ENCODE peak calls at places on chromosomes 1 and 21, in eight cellular contexts. T, W, Y, U, Q, B, L and C are unnamed samples.

GRCh38 chr1:27496604-27497155 is 6.7 kb upstream of the WASF2 start:
- DNase-seq in T (no peak), W (no peak), Y (no peak), U (no peak), Q (no peak), B (peak; percentile 51), L (peak; percentile 72), C (peak; percentile 59)

GRCh38 chr1:240031009-240031408 is 60.7 kb upstream of the FMN2 start:
- DNase-seq in T (peak; percentile 84), W (no peak), Y (peak; percentile 17), U (no peak), Q (no peak), B (peak; percentile 97), L (no peak), C (no peak)

GRCh38 chr1:15148475-15148874 is 5.1 kb upstream of the TMEM51 start:
- DNase-seq in T (no peak), W (no peak), Y (peak; percentile 60), U (no peak), Q (no peak), B (no peak), L (no peak), C (no peak)

GRCh38 chr21:39696620-39697019 is 48.4 kb upstream of the IGSF5 start:
- DNase-seq in T (no peak), W (no peak), Y (peak; percentile 55), U (no peak), Q (no peak), B (no peak), L (no peak), C (no peak)

GRCh38 chr1:39435597-39435996 is 55.8 kb upstream of the BMP8A start:
- DNase-seq in T (no peak), W (no peak), Y (no peak), U (no peak), Q (no peak), B (no peak), L (no peak), C (no peak)

GRCh38 chr1:208448425-208448824 is 204.2 kb upstream of the PLXNA2 start:
- DNase-seq in T (no peak), W (no peak), Y (no peak), U (no peak), Q (no peak), B (no peak), L (no peak), C (no peak)

GRCh38 chr1:209349372-209350324 is 233.9 kb upstream of the CAMK1G start:
- DNase-seq in T (no peak), W (no peak), Y (peak; percentile 20), U (no peak), Q (no peak), B (peak; percentile 55), L (no peak), C (no peak)

GRCh38 chr1:184260382-184260781 is 126.4 kb upstream of the C1orf21 start:
- DNase-seq in T (peak; percentile 26), W (no peak), Y (no peak), U (no peak), Q (no peak), B (peak; percentile 83), L (no peak), C (no peak)

GRCh38 chr1:198749279-198749678 is 110.4 kb downstream of the PTPRC start:
- DNase-seq in T (no peak), W (no peak), Y (no peak), U (no peak), Q (no peak), B (peak; percentile 49), L (no peak), C (no peak)

GRCh38 chr1:34777519-34778321 is 3.3 kb upstream of the GJB3 start:
- DNase-seq in T (no peak), W (no peak), Y (no peak), U (no peak), Q (no peak), B (no peak), L (no peak), C (no peak)

GRCh38 chr1:168960595-168960994 is 145.9 kb upstream of the ATP1B1 start:
- DNase-seq in T (no peak), W (no peak), Y (no peak), U (no peak), Q (peak; percentile 43), B (no peak), L (no peak), C (no peak)

GRCh38 chr21:46234436-46234950 is 5.9 kb upstream of the LSS start:
- DNase-seq in T (no peak), W (no peak), Y (no peak), U (no peak), Q (no peak), B (no peak), L (no peak), C (no peak)

GRCh38 chr21:35178812-35179211 is 129.7 kb upstream of the RUNX1 start:
- DNase-seq in T (no peak), W (no peak), Y (no peak), U (no peak), Q (no peak), B (peak; percentile 79), L (no peak), C (no peak)

GRCh38 chr1:33390550-33390949 is 40.3 kb downstream of the PHC2 start:
- DNase-seq in T (peak; percentile 90), W (no peak), Y (no peak), U (no peak), Q (no peak), B (peak; percentile 97), L (no peak), C (no peak)

GRCh38 chr1:30857964-30858363 is 50.6 kb downstream of the SDC3 start:
- DNase-seq in T (no peak), W (no peak), Y (no peak), U (no peak), Q (no peak), B (no peak), L (no peak), C (no peak)

GRCh38 chr1:206590025-206590834 is 22.0 kb downstream of the EIF2D start:
- DNase-seq in T (no peak), W (no peak), Y (peak; percentile 40), U (no peak), Q (no peak), B (peak; percentile 80), L (no peak), C (no peak)
- H3K27ac ChIP-seq in T (no peak overlapping the region), W (no peak overlapping the region), Y (peak overlapping the region; percentile 59), U (no peak overlapping the region), Q (no peak overlapping the region), B (peak overlapping the region; percentile 1), L (no peak overlapping the region), C (no peak overlapping the region)

GRCh38 chr1:38193040-38193439 is 146.4 kb upstream of the POU3F1 start:
- DNase-seq in T (no peak), W (no peak), Y (no peak), U (no peak), Q (no peak), B (no peak), L (no peak), C (no peak)
- H3K27ac ChIP-seq in T (no peak overlapping the region), W (no peak overlapping the region), Y (no peak overlapping the region), U (no peak overlapping the region), Q (no peak overlapping the region), B (no peak overlapping the region), L (no peak overlapping the region), C (no peak overlapping the region)

DNA sequence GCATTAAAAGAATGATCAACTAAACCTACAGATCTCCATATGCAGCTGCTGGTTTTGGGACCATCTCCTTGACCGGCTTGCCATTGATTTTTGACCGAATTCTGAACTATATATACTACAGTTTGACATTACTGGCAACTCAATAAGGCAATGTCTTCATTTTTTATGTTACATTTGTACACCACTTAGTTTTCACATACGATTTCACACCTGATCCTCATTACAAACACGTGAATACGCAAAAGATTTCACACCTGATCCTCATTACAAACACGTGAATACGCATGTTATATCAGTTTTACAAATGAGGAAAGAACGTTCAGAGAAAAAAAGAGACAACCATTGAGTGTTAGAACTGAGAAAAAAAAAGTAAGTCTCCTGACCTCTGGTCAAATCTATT is 1.1 kb downstream of the SASS6 start:
- DNase-seq in T (no peak), W (no peak), Y (no peak), U (no peak), Q (no peak), B (no peak), L (no peak), C (no peak)
- H3K27ac ChIP-seq in T (no peak overlapping the region), W (peak overlapping the region; percentile 71), Y (no peak overlapping the region), U (no peak overlapping the region), Q (no peak overlapping the region), B (no peak overlapping the region), L (no peak overlapping the region), C (no peak overlapping the region)

DNA sequence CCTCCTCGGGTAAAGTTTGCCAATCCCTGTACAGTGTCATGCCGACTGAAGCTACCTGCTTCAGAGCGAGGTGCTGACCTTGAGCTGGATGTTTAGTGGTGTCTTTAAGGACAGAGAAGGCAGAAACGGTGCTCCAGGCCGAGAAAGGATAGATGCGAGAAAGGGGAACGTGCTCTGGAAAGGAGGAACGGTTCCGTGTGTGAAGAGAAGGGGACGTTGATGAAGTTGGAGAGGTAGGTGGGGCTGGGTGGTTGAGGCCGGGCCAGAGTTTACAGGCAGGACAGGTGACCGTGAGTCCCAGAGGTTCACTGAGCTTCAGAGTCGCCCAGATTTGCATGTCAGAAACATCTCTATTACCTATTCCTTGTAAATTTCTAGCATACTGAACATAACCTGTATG is 90.7 kb downstream of the SCCPDH start:
- DNase-seq in T (no peak), W (no peak), Y (no peak), U (no peak), Q (no peak), B (no peak), L (no peak), C (no peak)
- H3K27ac ChIP-seq in T (no peak overlapping the region), W (no peak overlapping the region), Y (no peak overlapping the region), U (no peak overlapping the region), Q (no peak overlapping the region), B (no peak overlapping the region), L (no peak overlapping the region), C (no peak overlapping the region)

DNA sequence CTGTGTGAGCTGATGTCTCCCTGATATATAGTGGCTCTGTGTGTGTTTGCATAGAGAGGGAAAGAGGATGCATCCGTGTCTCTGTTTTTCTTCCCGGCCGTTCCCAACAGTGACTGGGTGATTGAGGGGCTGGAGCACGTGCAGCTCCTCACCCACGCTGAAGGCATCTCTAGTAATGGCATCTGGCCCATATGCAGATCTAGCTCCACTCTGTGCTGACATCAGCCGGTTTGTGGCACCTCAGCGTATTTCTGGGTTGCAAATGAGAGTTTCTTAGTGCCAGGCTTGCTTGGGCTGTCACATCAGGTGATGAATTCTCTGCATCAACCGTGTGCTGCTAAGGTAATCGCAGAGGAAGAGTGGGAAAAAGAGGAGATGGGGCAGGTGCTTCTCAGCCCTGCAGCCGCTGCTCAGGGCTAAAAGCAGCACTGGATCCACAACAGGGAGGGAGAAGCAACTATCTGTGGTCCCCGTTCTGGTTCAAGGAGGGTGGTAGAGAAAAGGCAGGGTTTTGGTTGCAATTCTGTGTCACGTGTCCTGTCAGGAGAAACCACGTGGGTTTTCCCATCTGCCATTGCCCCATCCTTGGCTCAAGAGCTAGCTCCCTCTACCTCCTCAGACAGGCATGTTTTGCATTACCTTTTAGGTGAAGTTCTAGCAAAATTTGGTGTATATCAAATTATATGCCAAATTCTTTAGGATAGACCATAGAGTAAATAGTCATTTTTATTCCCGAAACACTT is 282.9 kb downstream of the PBX1 start:
- DNase-seq in T (no peak), W (no peak), Y (no peak), U (no peak), Q (no peak), B (no peak), L (no peak), C (no peak)
- H3K27ac ChIP-seq in T (no peak overlapping the region), W (no peak overlapping the region), Y (no peak overlapping the region), U (no peak overlapping the region), Q (no peak overlapping the region), B (no peak overlapping the region), L (no peak overlapping the region), C (no peak overlapping the region)